ENCODE peak calls at places on chromosomes 12 and 14, in ten cellular contexts. R is cardiac muscle cell, S is EL, T is fibroblast of the aortic adventitia, G is G401, A is cardiac fibroblast, E is fibroblast of mammary gland, K is astrocyte of the spinal cord, J is progenitor cell of endocrine pancreas, I is NCI-H1694 treated with DMSO at 0.1 percent for 48 hours. L is an unnamed sample.

GRCh38 chr14:69808919-69809808 is 12.1 kb upstream of the SLC10A1 start:
- DNase-seq in S (no peak), A (no peak), I (no peak), J (no peak), K (no peak), T (no peak), R (no peak), G (no peak), E (no peak), L (no peak)

GRCh38 chr12:114884535-114884934 is 200.6 kb upstream of the TBX3 start:
- DNase-seq in K (no peak), A (no peak), S (no peak), E (no peak), R (no peak), I (no peak), J (no peak), T (no peak), G (no peak), L (no peak)

GRCh38 chr12:105741786-105742566 is 396.8 kb downstream of the NUAK1 start:
- DNase-seq in A (peak), J (no peak), T (peak), S (peak), I (peak), K (peak), E (peak), R (peak), G (peak), L (peak)

GRCh38 chr12:94225924-94226630 is 77.7 kb downstream of the PLXNC1 start:
- DNase-seq in E (no peak), I (no peak), T (no peak), A (no peak), S (no peak), G (peak), J (no peak), R (no peak), K (no peak), L (peak)

GRCh38 chr12:129202109-129202814 is 349.0 kb downstream of the GLT1D1 start:
- DNase-seq in K (no peak), S (no peak), G (no peak), I (no peak), T (no peak), E (no peak), R (no peak), J (no peak), A (no peak), L (no peak)

GRCh38 chr12:79677667-79678066 is 13.1 kb downstream of the PAWR start:
- DNase-seq in S (no peak), R (no peak), A (no peak), J (no peak), K (no peak), I (no peak), T (no peak), E (no peak), G (no peak), L (no peak)

GRCh38 chr14:93049867-93050331 is 65.8 kb downstream of the ITPK1 start:
- DNase-seq in E (no peak), I (no peak), S (no peak), G (no peak), J (no peak), A (no peak), K (no peak), T (no peak), R (peak), L (no peak)

GRCh38 chr12:66952668-66953067 is 273.8 kb upstream of the GRIP1 start:
- DNase-seq in E (no peak), I (no peak), A (no peak), K (no peak), R (no peak), T (no peak), S (no peak), J (no peak), G (no peak), L (no peak)